ENCODE peak calls at places on chromosomes 13 and 19, in seven cellular contexts. D, J, P, M, W, T and X are unnamed samples.

GRCh38 chr19:53388904-53389303 is 6.0 kb upstream of the ZNF765 start:
- DNase-seq in D (no peak), J (no peak), P (no peak), M (no peak), W (no peak), T (no peak), X (no peak)

GRCh38 chr19:21513651-21514050 is 8.2 kb downstream of the ZNF429 start:
- DNase-seq in D (no peak), J (no peak), P (peak), M (no peak), W (no peak), T (peak), X (no peak)

GRCh38 chr19:18502633-18503294 is 19.1 kb downstream of the ELL start:
- DNase-seq in D (no peak), J (no peak), P (no peak), M (no peak), W (no peak), T (no peak), X (no peak)

GRCh38 chr19:3503036-3503572 is 2.6 kb upstream of the DOHH start:
- DNase-seq in D (no peak), J (no peak), P (no peak), M (no peak), W (no peak), T (peak), X (peak)

GRCh38 chr13:69108486-69108885 is 999.1 kb upstream of the ATXN8OS start:
- DNase-seq in D (no peak), J (no peak), P (no peak), M (no peak), W (no peak), T (no peak), X (no peak)

GRCh38 chr19:55528030-55528801 is 8.7 kb downstream of the SBK2 start:
- DNase-seq in D (no peak), J (no peak), P (peak), M (no peak), W (no peak), T (no peak), X (no peak)

GRCh38 chr19:41734585-41734984 is 20.7 kb upstream of the CEACAM6 start:
- DNase-seq in D (no peak), J (no peak), P (no peak), M (no peak), W (no peak), T (no peak), X (no peak)

GRCh38 chr13:31073859-31074718 is 87.6 kb downstream of the HSPH1 start:
- DNase-seq in D (no peak), J (no peak), P (peak), M (peak), W (peak), T (peak), X (peak)

GRCh38 chr13:41652735-41653361 is 195.5 kb downstream of the RGCC start:
- DNase-seq in D (peak), J (peak), P (peak), M (peak), W (peak), T (no peak), X (peak)

GRCh38 chr13:98054301-98054700 is 88.6 kb upstream of the FARP1 start:
- DNase-seq in D (no peak), J (no peak), P (no peak), M (no peak), W (no peak), T (no peak), X (no peak)

GRCh38 chr19:1259206-1259872 is 9.8 kb upstream of the CIRBP start:
- DNase-seq in D (peak), J (no peak), P (no peak), M (peak), W (peak), T (no peak), X (peak)

GRCh38 chr13:103471896-103472295 is 405.7 kb upstream of the SLC10A2 start:
- DNase-seq in D (no peak), J (no peak), P (no peak), M (no peak), W (no peak), T (no peak), X (no peak)

GRCh38 chr13:89003656-89004055 is 1332.5 kb downstream of the SLITRK5 start:
- DNase-seq in D (no peak), J (no peak), P (no peak), M (no peak), W (no peak), T (no peak), X (no peak)

GRCh38 chr13:98293103-98293502 is 116.0 kb upstream of the RNF113B start:
- DNase-seq in D (no peak), J (no peak), P (no peak), M (no peak), W (no peak), T (no peak), X (no peak)

GRCh38 chr19:12872941-12873890 is 8.0 kb downstream of the DNASE2 start:
- DNase-seq in D (peak), J (no peak), P (peak), M (peak), W (peak), T (no peak), X (peak)